ENCODE peak calls at places on chromosomes 1 and 21, in five cellular contexts. M is Right ventricle myocardium inferior; L is A549; Q is stimulated activated CD4-positive, alpha-beta T cell treated with anti-CD3 and anti-CD28 coated beads, Interleukin-4, amount 100 ng/mL, for 48 hours; J is HFFc6. Z is an unnamed sample.

GRCh38 chr1:89922911-89923310 is 72.0 kb upstream of the ZNF326 start:
- DNase-seq in L (no peak), J (no peak), Q (no peak), M (no peak), Z (no peak)

GRCh38 chr1:221392453-221392852 is 349.4 kb downstream of the DUSP10 start:
- DNase-seq in J (peak), Q (no peak), L (no peak), M (no peak), Z (no peak)

GRCh38 chr1:156551866-156552265 is 20.5 kb downstream of the IQGAP3 start:
- DNase-seq in M (no peak), J (no peak), L (peak), Q (no peak), Z (peak)

GRCh38 chr1:18923721-18924610 is 21.6 kb upstream of the ALDH4A1 start:
- DNase-seq in M (peak), J (no peak), L (no peak), Q (no peak), Z (no peak)

GRCh38 chr1:223620297-223620900 is 45.1 kb downstream of the CAPN8 start:
- DNase-seq in Q (no peak), M (no peak), J (no peak), L (no peak), Z (no peak)

GRCh38 chr1:172241540-172241939 is 178.9 kb upstream of the C1orf105 start:
- DNase-seq in L (no peak), J (no peak), Q (no peak), M (no peak), Z (no peak)

GRCh38 chr1:202479630-202480029 is 131.1 kb downstream of the PPP1R12B start:
- DNase-seq in L (no peak), M (no peak), J (no peak), Q (no peak), Z (no peak)

GRCh38 chr1:7221823-7222462 is 436.7 kb downstream of the CAMTA1 start:
- DNase-seq in L (no peak), Q (no peak), M (no peak), J (peak), Z (no peak)

GRCh38 chr21:43712268-43712942 is 6.5 kb upstream of the PDXK start:
- DNase-seq in M (no peak), Q (no peak), J (peak), L (peak), Z (no peak)

GRCh38 chr1:184222561-184223157 is 164.2 kb upstream of the C1orf21 start:
- DNase-seq in J (peak), M (no peak), L (peak), Q (peak), Z (peak)

GRCh38 chr1:34763142-34763781 is 3.7 kb downstream of the GJB4 start:
- DNase-seq in Q (no peak), L (peak), M (no peak), J (peak), Z (no peak)

GRCh38 chr1:53145942-53146708 is 3.7 kb upstream of the SLC1A7 start:
- DNase-seq in M (no peak), J (peak), L (peak), Q (no peak), Z (no peak)